ENCODE peak calls at places on chromosomes 16 and 17, in nine cellular contexts. L is activated T-cell treated with anti-CD3 and anti-CD28 coated beads for 1 hour; G is activated naive CD8-positive, alpha-beta T cell treated with anti-CD3 and anti-CD28 coated beads for 36 hours; N is kidney tubule cell; V is NCI-H460; Z is upper lobe of right lung; K is NCI-H69; X is activated effector memory CD4-positive, alpha-beta T cell treated with anti-CD3 and anti-CD28 coated beads, Interleukin-2, amount 50 U/mL, for 16 hours; F is T-helper 1 cell. U is an unnamed sample.

GRCh38 chr16:88700636-88701482 is 5.3 kb downstream of the RNF166 start:
- DNase-seq in L (peak; percentile 91), G (peak; percentile 94), N (peak; percentile 41), V (no peak), Z (peak; percentile 97), K (no peak), X (peak; percentile 98), F (peak; percentile 92), U (no peak)

GRCh38 chr17:28718317-28718672 is 627 bp upstream of the RAB34 start:
- DNase-seq in L (no peak), G (no peak), N (no peak), V (no peak), Z (no peak), K (peak; percentile 58), X (no peak), F (no peak), U (no peak)

GRCh38 chr17:17079336-17079735 is 37.1 kb downstream of the MPRIP start:
- DNase-seq in L (no peak), G (no peak), N (no peak), V (no peak), Z (peak; percentile 28), K (no peak), X (peak; percentile 34), F (no peak), U (no peak)

GRCh38 chr16:30527635-30528178 is 1.3 kb upstream of the ZNF768 start:
- DNase-seq in L (no peak), G (no peak), N (peak; percentile 30), V (no peak), Z (no peak), K (peak; percentile 87), X (no peak), F (no peak), U (no peak)

GRCh38 chr16:56848056-56848936 is 16.7 kb upstream of the SLC12A3 start:
- DNase-seq in L (no peak), G (no peak), N (peak; percentile 91), V (no peak), Z (peak; percentile 62), K (no peak), X (no peak), F (no peak), U (no peak)

GRCh38 chr16:3577302-3577752 is at the start of gene NLRC3:
- DNase-seq in L (peak; percentile 29), G (peak; percentile 49), N (no peak), V (no peak), Z (no peak), K (no peak), X (peak; percentile 77), F (no peak), U (no peak)

GRCh38 chr17:57527437-57528083 is 217.5 kb downstream of the CCDC182 start:
- DNase-seq in L (no peak), G (no peak), N (no peak), V (no peak), Z (no peak), K (peak; percentile 87), X (no peak), F (no peak), U (no peak)

GRCh38 chr16:72840591-72841381 is 207.1 kb downstream of the ZFHX3 start:
- DNase-seq in L (no peak), G (no peak), N (no peak), V (no peak), Z (no peak), K (no peak), X (no peak), F (no peak), U (no peak)

GRCh38 chr17:79626156-79626890 is 15.5 kb upstream of the RBFOX3 start:
- DNase-seq in L (no peak), G (no peak), N (no peak), V (no peak), Z (peak; percentile 44), K (no peak), X (peak; percentile 24), F (no peak), U (no peak)

GRCh38 chr16:84323626-84324025 is 28.9 kb downstream of the WFDC1 start:
- DNase-seq in L (no peak), G (no peak), N (no peak), V (no peak), Z (peak; percentile 32), K (no peak), X (no peak), F (no peak), U (no peak)

GRCh38 chr17:32333187-32333586 is 8.8 kb downstream of the C17orf75 start:
- DNase-seq in L (no peak), G (no peak), N (no peak), V (no peak), Z (no peak), K (no peak), X (no peak), F (no peak), U (no peak)

GRCh38 chr17:10435096-10435495 is 13.3 kb upstream of the MYH8 start:
- DNase-seq in L (no peak), G (no peak), N (no peak), V (no peak), Z (no peak), K (no peak), X (no peak), F (no peak), U (no peak)

GRCh38 chr17:82236142-82236971 is 7.5 kb downstream of the SLC16A3 start:
- DNase-seq in L (peak; percentile 64), G (peak; percentile 68), N (peak; percentile 70), V (peak; percentile 69), Z (peak; percentile 85), K (peak; percentile 86), X (peak; percentile 89), F (no peak), U (peak; percentile 86)

GRCh38 chr17:33137411-33137810 is 145.8 kb downstream of the SPACA3 start:
- DNase-seq in L (no peak), G (no peak), N (peak; percentile 30), V (no peak), Z (no peak), K (no peak), X (no peak), F (no peak), U (no peak)

GRCh38 chr16:18062713-18063112 is 273.8 kb downstream of the NPIPA8 start:
- DNase-seq in L (no peak), G (no peak), N (no peak), V (no peak), Z (no peak), K (no peak), X (no peak), F (no peak), U (no peak)

GRCh38 chr17:28446716-28447395 is 26.6 kb upstream of the SLC13A2 start:
- DNase-seq in L (no peak), G (no peak), N (no peak), V (no peak), Z (no peak), K (peak; percentile 65), X (no peak), F (no peak), U (no peak)

U was measured in NCI-H2081.